ENCODE peak calls at places on chromosomes 2 and 18, in seven cellular contexts. Y, F, C, Z, O, I and E are unnamed samples.

GRCh38 chr2:85475801-85476610 is 57.5 kb downstream of the SH2D6 start:
- DNase-seq in F (no peak), O (no peak), Y (no peak), Z (no peak), C (no peak), I (no peak), E (no peak)

GRCh38 chr2:234444888-234445287 is 52.0 kb downstream of the ARL4C start:
- DNase-seq in F (no peak), I (peak; percentile 97), Z (no peak), O (peak; percentile 78), C (peak; percentile 58), Y (peak; percentile 61), E (peak; percentile 95)

GRCh38 chr18:35049111-35050003 is 8.1 kb downstream of the MAPRE2 start:
- DNase-seq in Y (no peak), Z (no peak), I (no peak), O (no peak), C (no peak), F (no peak), E (no peak)

GRCh38 chr2:226554726-226555125 is 244.9 kb downstream of the IRS1 start:
- DNase-seq in C (no peak), Y (no peak), O (no peak), F (no peak), Z (no peak), I (peak; percentile 61), E (no peak)

GRCh38 chr2:241582806-241583205 is 24.3 kb downstream of the BOK start:
- DNase-seq in F (no peak), Y (no peak), I (no peak), C (no peak), Z (no peak), O (no peak), E (no peak)

GRCh38 chr2:45637440-45637839 is 14.0 kb upstream of the PRKCE start:
- DNase-seq in Y (no peak), I (peak; percentile 52), O (peak; percentile 60), F (no peak), Z (no peak), C (peak; percentile 67), E (peak; percentile 41)

GRCh38 chr2:241511091-241511741 is 2.8 kb upstream of the STK25 start:
- DNase-seq in C (no peak), I (no peak), Z (no peak), F (no peak), Y (no peak), O (no peak), E (no peak)

GRCh38 chr2:190413421-190413820 is 5.3 kb downstream of the MFSD6 start:
- DNase-seq in C (no peak), Y (no peak), F (no peak), I (no peak), O (no peak), Z (no peak), E (no peak)

GRCh38 chr2:172427256-172427989 is at the start of gene ITGA6:
- DNase-seq in I (peak; percentile 73), C (no peak), O (peak; percentile 71), F (peak; percentile 88), Z (peak; percentile 66), Y (peak; percentile 75), E (peak; percentile 62)

GRCh38 chr2:195333869-195334268 is 323.2 kb upstream of the SLC39A10 start:
- DNase-seq in Z (no peak), Y (no peak), O (no peak), C (no peak), I (no peak), F (no peak), E (no peak)

GRCh38 chr2:197137234-197137633 is 173.3 kb downstream of the ANKRD44 start:
- DNase-seq in F (no peak), O (peak; percentile 69), C (no peak), Z (no peak), Y (no peak), I (peak; percentile 59), E (peak; percentile 43)

GRCh38 chr2:225293638-225294037 is 105.9 kb upstream of the NYAP2 start:
- DNase-seq in Y (no peak), I (no peak), Z (no peak), F (no peak), C (no peak), O (no peak), E (no peak)

GRCh38 chr2:236162804-236163482 is 5.2 kb downstream of the GBX2 start:
- DNase-seq in Y (no peak), I (peak; percentile 19), C (no peak), F (no peak), Z (no peak), O (no peak), E (no peak)